ENCODE peak calls at places on chromosomes 12 and 14, in ten cellular contexts. U, Z, X, D, Y, R, J, I, S and F are unnamed samples.

GRCh38 chr14:34303811-34304210 is 158.2 kb downstream of the SPTSSA start:
- DNase-seq in Y (no peak), J (no peak), U (no peak), R (no peak), I (no peak), D (no peak), X (no peak), Z (no peak), S (no peak), F (no peak)

GRCh38 chr14:105941226-105942166 is 415.1 kb downstream of the TMEM121 start:
- DNase-seq in U (no peak), I (no peak), Z (no peak), J (no peak), D (no peak), X (no peak), R (no peak), S (no peak), Y (no peak), F (no peak)

GRCh38 chr12:22858849-22859569 is 234.0 kb downstream of the ETNK1 start:
- DNase-seq in R (no peak), J (no peak), S (no peak), X (peak), I (no peak), U (no peak), Z (no peak), Y (no peak), D (no peak), F (no peak)

GRCh38 chr14:96635850-96636249 is 133.7 kb downstream of the PAPOLA start:
- DNase-seq in D (no peak), S (no peak), X (no peak), I (no peak), Y (no peak), U (no peak), Z (no peak), R (no peak), J (no peak), F (no peak)

GRCh38 chr14:95339301-95339865 is 19.7 kb upstream of the CLMN start:
- DNase-seq in Z (no peak), X (no peak), Y (peak), S (no peak), R (peak), U (no peak), I (no peak), D (no peak), J (no peak), F (no peak)

GRCh38 chr14:69129264-69129880 is 23.5 kb downstream of the DCAF5 start:
- DNase-seq in I (peak), U (peak), X (peak), Z (peak), J (peak), S (no peak), Y (peak), D (peak), R (peak), F (peak)

GRCh38 chr12:190881-191280 is 23.1 kb downstream of the SLC6A12 start:
- DNase-seq in X (no peak), U (no peak), Z (no peak), R (no peak), D (no peak), I (no peak), J (no peak), S (peak), Y (no peak), F (no peak)

GRCh38 chr14:55000381-55000780 is 26.5 kb downstream of the WDHD1 start:
- DNase-seq in J (no peak), S (no peak), Z (no peak), X (peak), I (no peak), U (no peak), R (no peak), Y (no peak), D (no peak), F (no peak)

GRCh38 chr14:31197671-31198070 is 9.9 kb downstream of the HECTD1 start:
- DNase-seq in U (no peak), S (no peak), I (no peak), D (no peak), J (no peak), R (no peak), Z (no peak), Y (no peak), X (no peak), F (peak)

GRCh38 chr12:14960548-14961465 is 594 bp downstream of the ARHGDIB start:
- DNase-seq in S (peak), R (peak), D (no peak), I (peak), Y (no peak), Z (no peak), J (no peak), X (peak), U (no peak), F (no peak)

GRCh38 chr12:26290560-26290959 is 95.2 kb downstream of the SSPN start:
- DNase-seq in D (no peak), I (no peak), J (no peak), X (no peak), Z (no peak), R (no peak), U (no peak), S (no peak), Y (no peak), F (no peak)

GRCh38 chr12:95102916-95103671 is 29.7 kb upstream of the NR2C1 start:
- DNase-seq in Y (no peak), I (peak), D (no peak), X (peak), S (no peak), R (peak), Z (no peak), J (no peak), U (no peak), F (no peak)

DNA sequence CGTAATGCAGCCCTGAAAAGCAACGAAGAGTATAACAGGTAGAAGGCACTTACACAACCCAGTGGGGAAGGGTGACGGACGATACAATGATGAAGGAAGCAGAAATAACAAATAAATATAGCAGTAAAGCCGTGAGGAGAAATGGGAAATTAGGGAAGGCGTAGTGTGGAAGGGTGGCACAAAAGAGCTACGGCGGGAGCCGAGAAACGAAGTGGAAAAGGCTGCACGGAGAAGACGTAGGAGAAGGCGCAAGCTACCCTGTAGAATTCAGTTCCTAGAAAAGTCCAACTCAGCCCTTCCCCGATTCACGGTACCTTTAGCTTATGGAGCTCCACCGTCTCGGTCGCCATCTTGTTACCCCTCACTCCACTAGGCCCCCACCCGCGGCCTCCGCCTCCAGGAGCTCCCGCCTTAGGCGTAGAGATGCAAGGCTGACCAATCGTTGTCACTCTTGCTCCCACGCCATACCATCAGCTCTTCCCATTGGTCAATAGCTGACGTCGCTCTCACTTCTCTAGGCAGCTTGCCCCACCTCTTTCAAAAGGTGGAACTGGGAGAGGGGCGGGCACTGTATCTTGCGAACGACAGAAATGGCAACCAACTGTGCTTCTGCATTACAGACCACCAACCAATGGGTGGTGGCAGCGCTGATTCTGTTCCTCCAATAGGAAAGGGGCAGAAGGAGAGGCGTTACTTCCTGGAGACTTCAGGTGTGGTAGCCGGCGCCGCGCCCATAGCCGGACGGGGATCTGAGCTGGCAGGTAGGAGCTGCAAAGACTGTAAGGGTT is at the start of the genes ORMDL2 and SARNP:
- DNase-seq in I (peak), J (peak), Z (peak), S (peak), X (peak), D (peak), Y (peak), R (peak), U (peak), F (peak)
- TF ChIP-seq POLR2A in I (peak), J (peak), Z (no peak), S (no peak), X (peak), D (peak), Y (peak), R (peak), U (no peak), F (peak)

GRCh38 chr12:56785874-56786273 is 22.8 kb downstream of the HSD17B6 start:
- DNase-seq in U (no peak), J (no peak), D (no peak), S (no peak), R (no peak), X (no peak), Y (no peak), I (no peak), Z (no peak), F (no peak)
- TF ChIP-seq POLR2A in U (no peak), J (no peak), D (no peak), S (no peak), R (no peak), X (no peak), Y (no peak), I (no peak), Z (no peak), F (no peak)

GRCh38 chr12:113898466-113898865 is 67.7 kb downstream of the RBM19 start:
- DNase-seq in X (no peak), D (no peak), I (no peak), Y (no peak), Z (no peak), S (no peak), J (no peak), U (no peak), R (no peak), F (no peak)
- TF ChIP-seq POLR2A in X (no peak), D (no peak), I (no peak), Y (no peak), Z (no peak), S (no peak), J (no peak), U (no peak), R (no peak), F (no peak)

GRCh38 chr12:92987362-92987761 is 58.3 kb upstream of the EEA1 start:
- DNase-seq in X (peak), S (no peak), Y (peak), J (no peak), D (peak), I (no peak), R (no peak), Z (no peak), U (peak), F (peak)

GRCh38 chr12:92988622-92989130 is 59.6 kb upstream of the EEA1 start:
- DNase-seq in I (no peak), D (no peak), J (no peak), Y (peak), X (no peak), R (no peak), Z (no peak), S (no peak), U (no peak), F (no peak)

GRCh38 chr12:92991134-92991533 is 62.0 kb upstream of the EEA1 start:
- DNase-seq in I (no peak), Z (no peak), D (no peak), J (no peak), R (no peak), X (no peak), Y (no peak), S (no peak), U (no peak), F (no peak)

GRCh38 chr12:92989715-92990484 is 60.8 kb upstream of the EEA1 start:
- DNase-seq in D (no peak), J (no peak), S (no peak), Z (no peak), Y (no peak), I (no peak), R (no peak), U (no peak), X (no peak), F (no peak)

GRCh38 chr12:92987846-92988621 is 58.9 kb upstream of the EEA1 start:
- DNase-seq in J (peak), S (no peak), U (no peak), R (peak), Z (no peak), D (no peak), X (no peak), Y (peak), I (no peak), F (peak)
- TF ChIP-seq POLR2A in J (no peak), S (no peak), U (no peak), R (no peak), Z (no peak), D (no peak), X (no peak), Y (no peak), I (no peak), F (peak)

GRCh38 chr12:52032797-52033505 is 18.3 kb upstream of the NR4A1 start:
- DNase-seq in R (peak), S (peak), Y (peak), I (peak), X (peak), U (peak), Z (peak), J (peak), D (peak), F (peak)
- TF ChIP-seq POLR2A in R (peak), S (peak), Y (peak), I (no peak), X (peak), U (peak), Z (no peak), J (peak), D (peak), F (peak)

GRCh38 chr14:64963611-64964010 is 8.5 kb downstream of the RAB15 start:
- DNase-seq in Y (no peak), D (no peak), J (no peak), S (no peak), Z (no peak), X (no peak), U (no peak), R (no peak), I (no peak), F (no peak)
- TF ChIP-seq POLR2A in Y (no peak), D (no peak), J (no peak), S (no peak), Z (no peak), X (no peak), U (no peak), R (no peak), I (no peak), F (no peak)

GRCh38 chr14:64233791-64234190 is 60.4 kb downstream of the ESR2 start:
- DNase-seq in S (no peak), Z (no peak), I (no peak), X (peak), Y (no peak), D (no peak), R (no peak), J (no peak), U (no peak), F (no peak)

GRCh38 chr14:64229489-64229888 is 64.7 kb downstream of the ESR2 start:
- DNase-seq in U (no peak), S (no peak), X (no peak), D (no peak), Z (no peak), Y (no peak), J (no peak), R (no peak), I (no peak), F (peak)

GRCh38 chr14:64232944-64233343 is 61.2 kb downstream of the ESR2 start:
- DNase-seq in X (no peak), R (no peak), I (no peak), Z (no peak), J (no peak), Y (no peak), D (no peak), S (no peak), U (no peak), F (no peak)

GRCh38 chr14:64234877-64235651 is 59.1 kb downstream of the ESR2 start:
- DNase-seq in X (peak), D (no peak), J (peak), I (peak), Z (no peak), U (no peak), Y (peak), S (no peak), R (peak), F (no peak)

GRCh38 chr14:64232095-64232830 is 61.9 kb downstream of the ESR2 start:
- DNase-seq in D (no peak), I (peak), Y (no peak), S (no peak), R (no peak), X (peak), Z (no peak), U (no peak), J (no peak), F (peak)
- TF ChIP-seq POLR2A in D (no peak), I (no peak), Y (no peak), S (no peak), R (no peak), X (no peak), Z (no peak), U (no peak), J (no peak), F (peak)

GRCh38 chr12:128853321-128854197 is at the start of gene GLT1D1:
- DNase-seq in X (no peak), R (no peak), U (no peak), D (no peak), S (no peak), J (no peak), Z (no peak), Y (no peak), I (no peak), F (no peak)
- TF ChIP-seq POLR2A in X (no peak), R (no peak), U (no peak), D (no peak), S (no peak), J (no peak), Z (no peak), Y (no peak), I (no peak), F (no peak)